ENCODE peak calls at places on chromosome 3, in six cellular contexts. One of them, this sample, is unnamed.
A peak's percentile ranks its signal among the peaks of the same experiment; 100 is the strongest.

GRCh38 chr3:127073931-127074820 is 91.3 kb downstream of the PLXNA1 start:
- DNase-seq in amniotic stem cell: no peak
- DNase-seq in AG08395: no peak
- DNase-seq in CD8-positive, alpha-beta memory T cell: no peak
- DNase-seq in stimulated activated CD4-positive, alpha-beta T cell treated with anti-CD3 and anti-CD28 coated beads, Interleukin-12 subunit alpha, Interleukin-12 subunit beta, amount 100 ng/mL, for 4 hours: no peak
- DNase-seq in non-pigmented ciliary epithelial cell: no peak
- DNase-seq in this sample: no peak

GRCh38 chr3:88460369-88460768 is 310.6 kb downstream of the C3orf38 start:
- DNase-seq in amniotic stem cell: no peak
- DNase-seq in AG08395: no peak
- DNase-seq in CD8-positive, alpha-beta memory T cell: no peak
- DNase-seq in stimulated activated CD4-positive, alpha-beta T cell treated with anti-CD3 and anti-CD28 coated beads, Interleukin-12 subunit alpha, Interleukin-12 subunit beta, amount 100 ng/mL, for 4 hours: no peak
- DNase-seq in non-pigmented ciliary epithelial cell: no peak
- DNase-seq in this sample: no peak

GRCh38 chr3:124826703-124827102 is 60.5 kb downstream of the ITGB5 start:
- DNase-seq in amniotic stem cell: peak; percentile 33
- DNase-seq in AG08395: peak; percentile 73
- DNase-seq in CD8-positive, alpha-beta memory T cell: no peak
- DNase-seq in stimulated activated CD4-positive, alpha-beta T cell treated with anti-CD3 and anti-CD28 coated beads, Interleukin-12 subunit alpha, Interleukin-12 subunit beta, amount 100 ng/mL, for 4 hours: no peak
- DNase-seq in non-pigmented ciliary epithelial cell: no peak
- DNase-seq in this sample: peak; percentile 66

GRCh38 chr3:30156586-30157498 is 449.6 kb upstream of the TGFBR2 start:
- DNase-seq in amniotic stem cell: no peak
- DNase-seq in AG08395: no peak
- DNase-seq in CD8-positive, alpha-beta memory T cell: no peak
- DNase-seq in stimulated activated CD4-positive, alpha-beta T cell treated with anti-CD3 and anti-CD28 coated beads, Interleukin-12 subunit alpha, Interleukin-12 subunit beta, amount 100 ng/mL, for 4 hours: no peak
- DNase-seq in non-pigmented ciliary epithelial cell: no peak
- DNase-seq in this sample: peak; percentile 45

GRCh38 chr3:120879401-120879800 is 28.6 kb upstream of the STXBP5L start:
- DNase-seq in amniotic stem cell: no peak
- DNase-seq in AG08395: no peak
- DNase-seq in CD8-positive, alpha-beta memory T cell: no peak
- DNase-seq in stimulated activated CD4-positive, alpha-beta T cell treated with anti-CD3 and anti-CD28 coated beads, Interleukin-12 subunit alpha, Interleukin-12 subunit beta, amount 100 ng/mL, for 4 hours: no peak
- DNase-seq in non-pigmented ciliary epithelial cell: no peak
- DNase-seq in this sample: no peak

GRCh38 chr3:99548674-99549073 is 89.7 kb upstream of the COL8A1 start:
- DNase-seq in amniotic stem cell: no peak
- DNase-seq in AG08395: no peak
- DNase-seq in CD8-positive, alpha-beta memory T cell: no peak
- DNase-seq in stimulated activated CD4-positive, alpha-beta T cell treated with anti-CD3 and anti-CD28 coated beads, Interleukin-12 subunit alpha, Interleukin-12 subunit beta, amount 100 ng/mL, for 4 hours: no peak
- DNase-seq in non-pigmented ciliary epithelial cell: no peak
- DNase-seq in this sample: no peak

GRCh38 chr3:127997961-127998360 is 54.3 kb upstream of the SEC61A1 start:
- DNase-seq in amniotic stem cell: no peak
- DNase-seq in AG08395: no peak
- DNase-seq in CD8-positive, alpha-beta memory T cell: no peak
- DNase-seq in stimulated activated CD4-positive, alpha-beta T cell treated with anti-CD3 and anti-CD28 coated beads, Interleukin-12 subunit alpha, Interleukin-12 subunit beta, amount 100 ng/mL, for 4 hours: no peak
- DNase-seq in non-pigmented ciliary epithelial cell: no peak
- DNase-seq in this sample: no peak

GRCh38 chr3:71545330-71545729 is 38.2 kb downstream of the FOXP1 start:
- DNase-seq in amniotic stem cell: no peak
- DNase-seq in AG08395: no peak
- DNase-seq in CD8-positive, alpha-beta memory T cell: no peak
- DNase-seq in stimulated activated CD4-positive, alpha-beta T cell treated with anti-CD3 and anti-CD28 coated beads, Interleukin-12 subunit alpha, Interleukin-12 subunit beta, amount 100 ng/mL, for 4 hours: no peak
- DNase-seq in non-pigmented ciliary epithelial cell: no peak
- DNase-seq in this sample: no peak

GRCh38 chr3:129619726-129620162 is 13.3 kb upstream of the PLXND1 start:
- DNase-seq in amniotic stem cell: no peak
- DNase-seq in AG08395: no peak
- DNase-seq in CD8-positive, alpha-beta memory T cell: no peak
- DNase-seq in stimulated activated CD4-positive, alpha-beta T cell treated with anti-CD3 and anti-CD28 coated beads, Interleukin-12 subunit alpha, Interleukin-12 subunit beta, amount 100 ng/mL, for 4 hours: no peak
- DNase-seq in non-pigmented ciliary epithelial cell: no peak
- DNase-seq in this sample: no peak

GRCh38 chr3:17057316-17057715 is 172.6 kb downstream of the PLCL2 start:
- DNase-seq in amniotic stem cell: peak; percentile 65
- DNase-seq in AG08395: peak; percentile 79
- DNase-seq in CD8-positive, alpha-beta memory T cell: no peak
- DNase-seq in stimulated activated CD4-positive, alpha-beta T cell treated with anti-CD3 and anti-CD28 coated beads, Interleukin-12 subunit alpha, Interleukin-12 subunit beta, amount 100 ng/mL, for 4 hours: no peak
- DNase-seq in non-pigmented ciliary epithelial cell: peak; percentile 53
- DNase-seq in this sample: no peak

GRCh38 chr3:89690649-89691048 is 583.2 kb downstream of the EPHA3 start:
- DNase-seq in amniotic stem cell: no peak
- DNase-seq in AG08395: no peak
- DNase-seq in CD8-positive, alpha-beta memory T cell: no peak
- DNase-seq in stimulated activated CD4-positive, alpha-beta T cell treated with anti-CD3 and anti-CD28 coated beads, Interleukin-12 subunit alpha, Interleukin-12 subunit beta, amount 100 ng/mL, for 4 hours: no peak
- DNase-seq in non-pigmented ciliary epithelial cell: no peak
- DNase-seq in this sample: peak; percentile 65